ENCODE peak calls at places on chromosomes 1 and 21, in five cellular contexts. One of them, this sample, is unnamed.

GRCh38 chr1:69510026-69510425 is 57.7 kb upstream of the LRRC7 start:
- DNase-seq in testis: no peak
- DNase-seq in DND-41: no peak
- DNase-seq in Kasumi-1: no peak
- DNase-seq in NCI-H1105: no peak
- DNase-seq in this sample: no peak

GRCh38 chr21:36735201-36735515 is 36.2 kb downstream of the SIM2 start:
- DNase-seq in NCI-H1105: no peak
- DNase-seq in DND-41: no peak
- DNase-seq in Kasumi-1: no peak
- DNase-seq in testis: no peak
- DNase-seq in this sample: no peak

GRCh38 chr1:198056255-198056654 is 100.5 kb upstream of the NEK7 start:
- DNase-seq in testis: no peak
- DNase-seq in NCI-H1105: no peak
- DNase-seq in Kasumi-1: no peak
- DNase-seq in DND-41: peak; percentile 24
- DNase-seq in this sample: no peak

GRCh38 chr21:33117268-33117888 is 47.4 kb downstream of the OLIG1 start:
- DNase-seq in Kasumi-1: no peak
- DNase-seq in testis: no peak
- DNase-seq in NCI-H1105: no peak
- DNase-seq in DND-41: no peak
- DNase-seq in this sample: no peak

GRCh38 chr1:30704271-30704670 is 19.1 kb downstream of the MATN1 start:
- DNase-seq in NCI-H1105: no peak
- DNase-seq in testis: no peak
- DNase-seq in Kasumi-1: no peak
- DNase-seq in DND-41: no peak
- DNase-seq in this sample: no peak

GRCh38 chr1:213656482-213656881 is 331.3 kb upstream of the PROX1 start:
- DNase-seq in testis: no peak
- DNase-seq in DND-41: no peak
- DNase-seq in Kasumi-1: no peak
- DNase-seq in NCI-H1105: no peak
- DNase-seq in this sample: no peak

GRCh38 chr1:114137497-114137896 is 16.2 kb downstream of the SYT6 start:
- DNase-seq in testis: no peak
- DNase-seq in DND-41: no peak
- DNase-seq in NCI-H1105: no peak
- DNase-seq in Kasumi-1: no peak
- DNase-seq in this sample: no peak

GRCh38 chr1:11100149-11100493 is 452 bp upstream of the EXOSC10 start:
- DNase-seq in testis: no peak
- DNase-seq in Kasumi-1: no peak
- DNase-seq in DND-41: no peak
- DNase-seq in NCI-H1105: no peak
- DNase-seq in this sample: no peak

GRCh38 chr1:179589524-179589923 is 2.1 kb upstream of the TDRD5 start:
- DNase-seq in Kasumi-1: no peak
- DNase-seq in DND-41: no peak
- DNase-seq in NCI-H1105: no peak
- DNase-seq in testis: no peak
- DNase-seq in this sample: no peak

GRCh38 chr1:6859415-6860343 is 74.4 kb downstream of the CAMTA1 start:
- DNase-seq in DND-41: no peak
- DNase-seq in NCI-H1105: no peak
- DNase-seq in testis: no peak
- DNase-seq in Kasumi-1: no peak
- DNase-seq in this sample: no peak

GRCh38 chr1:172277277-172277676 is 143.2 kb upstream of the C1orf105 start:
- DNase-seq in NCI-H1105: no peak
- DNase-seq in testis: no peak
- DNase-seq in DND-41: no peak
- DNase-seq in Kasumi-1: no peak
- DNase-seq in this sample: no peak

GRCh38 chr1:228398741-228399461 is 7.7 kb downstream of the TRIM11 start:
- DNase-seq in Kasumi-1: no peak
- DNase-seq in testis: no peak
- DNase-seq in NCI-H1105: no peak
- DNase-seq in DND-41: no peak
- DNase-seq in this sample: no peak

GRCh38 chr1:23720256-23720995 is 22.8 kb upstream of the ELOA start:
- DNase-seq in testis: no peak
- DNase-seq in NCI-H1105: no peak
- DNase-seq in DND-41: no peak
- DNase-seq in Kasumi-1: no peak
- DNase-seq in this sample: no peak

GRCh38 chr1:24864409-24864808 is 65.7 kb downstream of the RUNX3 start:
- DNase-seq in NCI-H1105: no peak
- DNase-seq in Kasumi-1: peak; percentile 33
- DNase-seq in DND-41: no peak
- DNase-seq in testis: no peak
- DNase-seq in this sample: peak; percentile 39

GRCh38 chr21:38175321-38175720 is 81.5 kb upstream of the KCNJ15 start:
- DNase-seq in Kasumi-1: no peak
- DNase-seq in testis: no peak
- DNase-seq in NCI-H1105: no peak
- DNase-seq in DND-41: no peak
- DNase-seq in this sample: no peak

This sample was measured in stomach.